ENCODE peak calls at places on chromosomes 13 and 19, in five cellular contexts. One of them, this sample, is unnamed.

GRCh38 chr19:43673702-43674629 is 4.0 kb upstream of the PLAUR start:
- DNase-seq in pancreas: no peak
- DNase-seq in A549: no peak
- DNase-seq in tibial nerve: no peak
- DNase-seq in IMR-90: no peak
- DNase-seq in this sample: no peak

GRCh38 chr13:25406377-25406776 is 34.6 kb downstream of the ATP8A2 start:
- DNase-seq in pancreas: no peak
- DNase-seq in IMR-90: no peak
- DNase-seq in A549: peak
- DNase-seq in tibial nerve: no peak
- DNase-seq in this sample: no peak

GRCh38 chr13:47481521-47481920 is 519.6 kb downstream of the SUCLA2 start:
- DNase-seq in IMR-90: peak
- DNase-seq in A549: no peak
- DNase-seq in tibial nerve: no peak
- DNase-seq in pancreas: no peak
- DNase-seq in this sample: no peak

GRCh38 chr19:14318873-14319272 is 62.4 kb upstream of the ADGRE5 start:
- DNase-seq in A549: no peak
- DNase-seq in tibial nerve: no peak
- DNase-seq in pancreas: no peak
- DNase-seq in IMR-90: no peak
- DNase-seq in this sample: no peak

GRCh38 chr19:35848486-35848885 is 3.8 kb downstream of the NPHS1 start:
- DNase-seq in A549: no peak
- DNase-seq in pancreas: peak
- DNase-seq in IMR-90: no peak
- DNase-seq in tibial nerve: no peak
- DNase-seq in this sample: no peak

GRCh38 chr13:40247845-40248244 is 418.6 kb downstream of the FOXO1 start:
- DNase-seq in tibial nerve: no peak
- DNase-seq in pancreas: no peak
- DNase-seq in A549: no peak
- DNase-seq in IMR-90: no peak
- DNase-seq in this sample: no peak

GRCh38 chr13:113849546-113849945 is 14.3 kb downstream of the GAS6 start:
- DNase-seq in pancreas: no peak
- DNase-seq in A549: no peak
- DNase-seq in tibial nerve: no peak
- DNase-seq in IMR-90: no peak
- DNase-seq in this sample: no peak

GRCh38 chr13:70339738-70340137 is 231.5 kb upstream of the KLHL1 start:
- DNase-seq in IMR-90: no peak
- DNase-seq in tibial nerve: no peak
- DNase-seq in pancreas: no peak
- DNase-seq in A549: peak
- DNase-seq in this sample: no peak

GRCh38 chr13:82058364-82058763 is 1717.4 kb upstream of the SPRY2 start:
- DNase-seq in tibial nerve: no peak
- DNase-seq in pancreas: no peak
- DNase-seq in A549: no peak
- DNase-seq in IMR-90: no peak
- DNase-seq in this sample: no peak

GRCh38 chr13:49580980-49581680 is 4.2 kb downstream of the RCBTB1 start:
- DNase-seq in tibial nerve: no peak
- DNase-seq in IMR-90: no peak
- DNase-seq in pancreas: no peak
- DNase-seq in A549: no peak
- DNase-seq in this sample: no peak

GRCh38 chr13:41568143-41568989 is 111.0 kb downstream of the RGCC start:
- DNase-seq in tibial nerve: no peak
- DNase-seq in pancreas: no peak
- DNase-seq in IMR-90: no peak
- DNase-seq in A549: no peak
- DNase-seq in this sample: no peak

GRCh38 chr13:47067296-47067695 is 170.4 kb upstream of the HTR2A start:
- DNase-seq in tibial nerve: no peak
- DNase-seq in pancreas: no peak
- DNase-seq in IMR-90: no peak
- DNase-seq in A549: no peak
- DNase-seq in this sample: no peak

GRCh38 chr13:27522847-27523246 is 72.5 kb upstream of the MTIF3 start:
- DNase-seq in pancreas: no peak
- DNase-seq in tibial nerve: no peak
- DNase-seq in IMR-90: no peak
- DNase-seq in A549: no peak
- DNase-seq in this sample: no peak

GRCh38 chr19:40907968-40908735 is 26.1 kb upstream of the CYP2A7 start:
- DNase-seq in A549: no peak
- DNase-seq in IMR-90: no peak
- DNase-seq in tibial nerve: no peak
- DNase-seq in pancreas: peak
- DNase-seq in this sample: no peak

GRCh38 chr19:55088543-55089265 is 13.0 kb downstream of the EPS8L1 start:
- DNase-seq in tibial nerve: peak
- DNase-seq in pancreas: peak
- DNase-seq in IMR-90: peak
- DNase-seq in A549: peak
- DNase-seq in this sample: no peak

GRCh38 chr13:45847554-45848224 is 3.9 kb downstream of the SIAH3 start:
- DNase-seq in tibial nerve: peak
- DNase-seq in IMR-90: no peak
- DNase-seq in A549: no peak
- DNase-seq in pancreas: no peak
- DNase-seq in this sample: peak

GRCh38 chr19:36266375-36266961 is 51.6 kb downstream of the ZNF146 start:
- DNase-seq in IMR-90: no peak
- DNase-seq in A549: no peak
- DNase-seq in tibial nerve: no peak
- DNase-seq in pancreas: no peak
- DNase-seq in this sample: no peak

DNA sequence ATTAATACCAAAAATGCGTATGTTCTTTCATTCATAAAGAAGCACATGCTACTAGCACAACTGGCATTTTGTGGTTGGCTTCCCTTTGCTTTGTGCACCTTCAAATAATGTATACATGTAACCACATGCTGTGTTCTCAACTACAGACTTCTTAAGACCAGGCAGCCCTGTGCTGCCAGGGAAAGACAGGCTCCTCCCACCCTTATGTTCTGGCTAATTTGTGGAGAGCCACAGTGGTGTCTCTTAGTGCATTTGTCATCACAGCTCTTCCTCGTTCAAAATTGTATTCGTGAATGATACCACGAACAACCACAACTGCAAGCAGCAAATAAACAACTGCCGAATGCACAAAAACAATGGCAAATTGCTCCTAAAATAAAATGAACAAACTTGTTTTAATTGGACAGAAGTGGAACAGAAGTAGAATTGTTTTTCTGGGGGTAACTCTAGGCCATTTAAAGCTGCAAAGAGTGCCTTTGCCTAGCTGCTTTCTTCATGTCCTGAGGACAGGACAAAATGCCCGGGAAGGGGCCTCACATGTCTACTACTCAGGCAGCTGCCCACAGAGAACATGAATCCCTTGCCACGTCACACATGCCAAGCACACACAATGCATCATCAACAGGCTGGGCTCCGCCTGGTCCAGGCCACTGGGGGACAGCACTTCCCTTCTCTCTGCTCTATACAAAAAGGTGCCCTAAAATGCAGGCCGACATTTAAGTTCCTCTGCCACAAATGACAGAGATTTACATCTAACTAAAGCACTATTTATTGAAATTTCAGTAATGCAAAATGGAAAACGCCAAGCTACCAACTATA is 21.7 kb downstream of the IRS2 start:
- DNase-seq in tibial nerve: no peak
- DNase-seq in IMR-90: peak
- DNase-seq in A549: no peak
- DNase-seq in pancreas: no peak
- DNase-seq in this sample: no peak
- TF ChIP-seq CTCF in tibial nerve: peak
- TF ChIP-seq CTCF in IMR-90: peak
- TF ChIP-seq CTCF in A549: no peak
- TF ChIP-seq CTCF in pancreas: no peak
- TF ChIP-seq CTCF in this sample: peak

DNA sequence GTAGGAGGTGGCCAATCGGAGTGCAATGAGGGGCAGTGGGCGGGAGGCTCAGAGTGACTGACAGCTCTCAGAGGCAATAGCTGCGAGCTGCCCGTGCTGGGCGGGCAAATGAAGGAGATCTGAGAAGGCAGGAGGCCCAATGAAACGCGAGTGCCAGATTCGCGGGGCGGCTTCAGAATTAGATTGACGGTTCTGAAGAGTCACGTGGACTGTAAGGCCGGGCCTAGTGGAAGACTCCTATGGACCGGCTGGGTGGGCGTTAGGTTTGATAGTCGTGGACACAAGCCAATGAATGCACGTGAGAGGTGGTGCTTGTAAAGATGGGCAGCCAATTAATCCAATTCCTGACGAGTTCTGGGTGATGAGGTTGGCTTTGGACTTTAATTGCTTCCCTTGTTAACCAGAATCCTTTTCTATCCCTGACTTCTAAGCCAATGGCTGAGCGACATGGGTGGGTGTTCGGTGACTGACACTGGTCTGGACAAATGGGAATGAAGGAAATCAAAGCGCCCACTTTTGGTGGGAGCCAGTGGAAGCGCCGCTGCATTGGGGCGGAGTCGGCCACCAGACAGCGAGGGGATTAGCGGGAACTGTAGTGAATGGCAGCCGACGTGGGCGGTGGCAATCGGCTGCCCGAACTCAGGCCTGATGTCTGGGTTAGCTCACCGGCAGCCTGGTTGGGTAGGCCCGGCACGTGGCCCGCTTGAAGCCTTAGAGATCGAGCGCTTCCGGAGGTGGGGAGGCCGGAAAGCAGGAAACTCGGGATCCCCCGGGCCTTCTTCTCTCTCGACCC is 524 bp upstream of the KHSRP start:
- DNase-seq in pancreas: peak
- DNase-seq in A549: peak
- DNase-seq in tibial nerve: peak
- DNase-seq in IMR-90: peak
- DNase-seq in this sample: peak
- H3K4me3 ChIP-seq in pancreas: peak
- H3K4me3 ChIP-seq in A549: peak
- H3K4me3 ChIP-seq in tibial nerve: peak
- H3K4me3 ChIP-seq in IMR-90: no peak
- H3K4me3 ChIP-seq in this sample: peak

GRCh38 chr19:11379857-11380350 is 4.2 kb downstream of the EPOR start:
- DNase-seq in tibial nerve: no peak
- DNase-seq in IMR-90: no peak
- DNase-seq in A549: no peak
- DNase-seq in pancreas: no peak
- DNase-seq in this sample: no peak

GRCh38 chr19:11384778-11385129 is 640 bp upstream of the EPOR start:
- DNase-seq in tibial nerve: no peak
- DNase-seq in IMR-90: no peak
- DNase-seq in pancreas: no peak
- DNase-seq in A549: no peak
- DNase-seq in this sample: no peak

GRCh38 chr19:11380653-11381534 is 3.2 kb downstream of the EPOR start:
- DNase-seq in tibial nerve: peak
- DNase-seq in pancreas: peak
- DNase-seq in A549: peak
- DNase-seq in IMR-90: peak
- DNase-seq in this sample: peak

GRCh38 chr19:11383706-11384048 is 437 bp downstream of the EPOR start:
- DNase-seq in IMR-90: no peak
- DNase-seq in tibial nerve: no peak
- DNase-seq in pancreas: no peak
- DNase-seq in A549: no peak
- DNase-seq in this sample: no peak

DNA sequence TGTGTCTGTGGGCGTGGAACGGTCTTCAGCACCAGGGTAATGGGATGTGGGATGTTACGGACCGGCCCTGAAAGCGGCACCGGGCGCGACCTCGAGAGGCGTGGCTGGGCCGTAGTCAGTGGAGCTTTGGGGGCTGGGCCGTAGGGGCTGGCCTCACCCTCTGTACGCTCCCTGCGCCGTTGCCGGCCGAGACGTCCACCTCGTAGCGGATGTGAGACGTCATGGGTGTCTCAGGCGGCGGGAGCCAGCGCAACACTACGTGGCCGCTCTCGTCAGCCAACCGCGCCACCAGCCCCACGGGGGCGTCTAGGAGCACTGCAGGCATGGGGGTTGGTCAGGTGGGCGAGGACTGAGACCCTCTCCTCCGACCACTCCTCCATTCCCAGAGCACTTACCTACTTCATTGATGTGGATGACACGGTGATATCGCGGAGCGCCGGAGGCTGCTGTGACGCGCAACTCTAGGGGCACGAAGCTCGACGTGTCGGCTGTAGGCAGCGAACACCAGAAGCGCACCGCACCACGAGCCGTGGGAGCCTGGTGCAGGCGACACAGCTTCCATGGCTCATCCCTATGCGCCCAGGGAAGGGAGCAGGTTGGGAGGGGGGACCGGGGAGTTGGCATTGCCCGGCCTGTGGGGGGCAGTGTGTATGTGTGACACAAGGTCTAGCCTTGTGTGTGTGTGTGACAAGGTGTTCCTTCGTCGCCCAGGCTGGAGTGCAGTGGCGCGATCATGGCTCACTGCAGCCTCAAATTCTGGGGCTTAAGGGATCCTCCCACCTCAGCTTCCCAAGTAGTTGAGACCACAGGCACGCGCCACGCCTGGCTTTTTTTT is 2.4 kb downstream of the EPOR start:
- DNase-seq in tibial nerve: peak
- DNase-seq in pancreas: peak
- DNase-seq in IMR-90: peak
- DNase-seq in A549: peak
- DNase-seq in this sample: no peak
- TF ChIP-seq CTCF in tibial nerve: peak
- TF ChIP-seq CTCF in pancreas: no peak
- TF ChIP-seq CTCF in IMR-90: peak
- TF ChIP-seq CTCF in A549: peak
- TF ChIP-seq CTCF in this sample: peak

DNA sequence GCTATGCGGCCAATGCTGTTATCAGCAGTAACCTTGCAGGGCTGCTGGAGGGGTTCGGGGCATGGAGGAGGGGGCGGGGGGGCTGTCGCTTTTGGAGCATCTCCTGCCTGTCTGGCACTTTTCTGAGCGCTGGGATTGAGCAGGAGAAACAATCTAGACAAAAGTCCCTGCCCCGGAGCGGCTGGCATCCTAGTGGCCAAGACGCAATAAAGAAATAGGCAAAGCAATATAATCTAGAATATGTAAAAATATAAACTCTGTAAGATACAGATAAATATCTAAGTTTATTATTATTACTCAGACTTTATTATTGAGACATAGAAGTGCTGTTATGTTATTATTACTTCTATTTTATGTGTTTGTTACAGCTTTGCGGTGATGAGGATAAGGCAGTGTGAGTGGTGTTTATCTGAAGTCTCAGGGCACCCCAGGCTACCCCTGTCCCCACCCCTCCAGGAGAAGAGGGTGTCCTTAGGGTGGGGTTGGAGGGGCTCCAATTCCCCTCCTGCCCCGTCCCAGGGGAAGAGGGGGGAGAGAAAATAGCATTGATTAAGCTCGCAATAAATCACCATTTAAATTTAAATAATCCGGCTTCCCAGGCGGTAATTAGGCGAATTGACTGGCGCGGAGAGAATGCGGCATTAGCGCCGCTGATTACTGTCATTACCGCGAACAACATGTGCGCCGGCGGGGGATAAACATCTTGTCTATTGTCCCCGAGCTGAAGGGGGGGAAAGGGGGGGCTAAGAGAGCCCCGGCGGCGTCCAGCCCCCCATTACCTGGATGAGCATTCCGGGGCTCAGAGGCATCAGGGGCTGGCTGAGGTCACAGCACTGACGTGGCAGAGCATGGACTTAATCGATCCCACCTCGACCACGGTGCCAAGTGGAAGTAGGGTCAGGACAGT is 3.2 kb downstream of the NPAS1 start:
- DNase-seq in IMR-90: no peak
- DNase-seq in pancreas: no peak
- DNase-seq in tibial nerve: no peak
- DNase-seq in A549: no peak
- DNase-seq in this sample: no peak
- H3K4me3 ChIP-seq in IMR-90: no peak
- H3K4me3 ChIP-seq in pancreas: no peak
- H3K4me3 ChIP-seq in tibial nerve: no peak
- H3K4me3 ChIP-seq in A549: peak
- H3K4me3 ChIP-seq in this sample: no peak

This sample was measured in epithelial cell of proximal tubule.